ENCODE peak calls at places on chromosomes 12 and 14, in eight cellular contexts. X is fibroblast of pulmonary artery; H is HL-60; D is small intestine; W is mesenchymal stem cell; Z is CD8-positive, alpha-beta memory T cell; M is spleen; A is WERI-Rb-1. V is an unnamed sample.

GRCh38 chr14:102223682-102224081 is 81.3 kb downstream of the MOK start:
- DNase-seq in X (no peak), H (no peak), D (no peak), W (no peak), Z (no peak), M (no peak), A (no peak), V (no peak)

GRCh38 chr12:120955232-120955631 is 23.1 kb upstream of the HNF1A start:
- DNase-seq in X (no peak), H (no peak), D (no peak), W (no peak), Z (no peak), M (no peak), A (peak; percentile 14), V (no peak)

GRCh38 chr12:128752386-128752785 is 71.4 kb downstream of the SLC15A4 start:
- DNase-seq in X (no peak), H (no peak), D (no peak), W (no peak), Z (no peak), M (no peak), A (no peak), V (no peak)

GRCh38 chr12:2341871-2342270 is 289.1 kb downstream of the CACNA1C start:
- DNase-seq in X (peak; percentile 65), H (peak; percentile 47), D (no peak), W (peak; percentile 95), Z (no peak), M (no peak), A (no peak), V (no peak)

GRCh38 chr14:92729632-92730358 is 18.6 kb downstream of the LGMN start:
- DNase-seq in X (peak; percentile 80), H (peak; percentile 75), D (no peak), W (peak; percentile 92), Z (no peak), M (no peak), A (no peak), V (peak; percentile 66)

GRCh38 chr14:46653031-46653775 is 1.6 kb upstream of the RPL10L start:
- DNase-seq in X (no peak), H (no peak), D (no peak), W (peak; percentile 7), Z (no peak), M (no peak), A (no peak), V (no peak)

GRCh38 chr12:52005903-52006703 is 643 bp upstream of the TAMALIN start:
- DNase-seq in X (no peak), H (no peak), D (peak; percentile 46), W (peak; percentile 72), Z (no peak), M (peak; percentile 93), A (no peak), V (no peak)

GRCh38 chr14:99546230-99546879 is 57.7 kb downstream of the CCDC85C start:
- DNase-seq in X (no peak), H (no peak), D (no peak), W (no peak), Z (no peak), M (no peak), A (peak; percentile 87), V (no peak)

GRCh38 chr14:71739273-71739990 is 192.8 kb upstream of the RGS6 start:
- DNase-seq in X (peak; percentile 53), H (no peak), D (peak; percentile 48), W (no peak), Z (no peak), M (no peak), A (no peak), V (peak; percentile 20)

GRCh38 chr12:57157588-57158173 is 10.3 kb upstream of the LRP1-AS start:
- DNase-seq in X (no peak), H (no peak), D (no peak), W (no peak), Z (no peak), M (no peak), A (no peak), V (peak; percentile 35)

GRCh38 chr12:22396253-22396652 is 61.7 kb upstream of the ST8SIA1 start:
- DNase-seq in X (no peak), H (no peak), D (peak; percentile 8), W (no peak), Z (no peak), M (no peak), A (no peak), V (no peak)

GRCh38 chr12:56151672-56152131 is 685 bp upstream of the MYL6B start:
- DNase-seq in X (no peak), H (no peak), D (peak; percentile 81), W (no peak), Z (peak; percentile 55), M (peak; percentile 88), A (peak; percentile 78), V (peak; percentile 62)

GRCh38 chr12:104182144-104182543 is 33.4 kb upstream of the TXNRD1 start:
- DNase-seq in X (peak; percentile 97), H (no peak), D (no peak), W (no peak), Z (no peak), M (no peak), A (no peak), V (no peak)

GRCh38 chr12:113072136-113072535 is 15.6 kb downstream of the DTX1 start:
- DNase-seq in X (no peak), H (no peak), D (no peak), W (no peak), Z (no peak), M (no peak), A (no peak), V (no peak)

GRCh38 chr12:49345048-49345839 is 1.4 kb upstream of the DNAJC22 start:
- DNase-seq in X (no peak), H (no peak), D (no peak), W (no peak), Z (no peak), M (no peak), A (peak; percentile 60), V (no peak)

GRCh38 chr12:49344486-49345047 is 2.1 kb upstream of the DNAJC22 start:
- DNase-seq in X (no peak), H (no peak), D (no peak), W (no peak), Z (no peak), M (no peak), A (no peak), V (no peak)

GRCh38 chr12:49347307-49348237 is 884 bp downstream of the DNAJC22 start:
- DNase-seq in X (peak; percentile 92), H (no peak), D (peak; percentile 91), W (peak; percentile 73), Z (peak; percentile 71), M (peak; percentile 93), A (peak; percentile 84), V (peak; percentile 31)

GRCh38 chr12:49346659-49347306 is at the start of gene DNAJC22:
- DNase-seq in X (no peak), H (no peak), D (no peak), W (no peak), Z (no peak), M (no peak), A (peak; percentile 39), V (no peak)

GRCh38 chr12:49345840-49346658 is 639 bp upstream of the DNAJC22 start:
- DNase-seq in X (no peak), H (no peak), D (no peak), W (no peak), Z (no peak), M (no peak), A (no peak), V (no peak)
- H3K4me3 ChIP-seq in X (peak overlapping the region; percentile 40), H (peak overlapping the region; percentile 8), D (peak overlapping the region; percentile 49), W (peak overlapping the region; percentile 68), Z (peak overlapping the region; percentile 69), M (peak overlapping the region; percentile 39), A (peak overlapping the region; percentile 32), V (no peak overlapping the region)

DNA sequence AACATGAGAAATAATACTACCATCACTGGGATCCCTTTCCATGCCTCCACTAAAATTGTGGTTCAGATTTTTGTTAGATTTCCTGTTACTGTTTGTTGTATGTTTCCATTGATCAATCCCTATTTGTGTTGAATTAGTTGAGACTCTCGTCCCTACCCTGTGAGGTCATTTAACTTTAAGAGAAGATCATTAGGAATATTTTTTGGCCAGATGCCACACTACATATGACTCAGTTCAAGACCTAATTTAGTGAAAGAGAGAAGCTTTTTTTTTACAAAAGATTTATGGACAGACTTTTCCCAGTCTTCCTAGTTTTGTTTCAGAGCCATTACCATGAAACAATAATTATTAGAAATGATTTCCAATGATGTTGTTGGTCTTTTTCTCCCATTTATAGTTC is 35.5 kb downstream of the CPSF6 start:
- DNase-seq in X (peak; percentile 33), H (no peak), D (no peak), W (peak; percentile 21), Z (no peak), M (no peak), A (no peak), V (no peak)
- H3K4me3 ChIP-seq in X (no peak overlapping the region), H (no peak overlapping the region), D (no peak overlapping the region), W (no peak overlapping the region), Z (no peak overlapping the region), M (no peak overlapping the region), A (no peak overlapping the region), V (no peak overlapping the region)

DNA sequence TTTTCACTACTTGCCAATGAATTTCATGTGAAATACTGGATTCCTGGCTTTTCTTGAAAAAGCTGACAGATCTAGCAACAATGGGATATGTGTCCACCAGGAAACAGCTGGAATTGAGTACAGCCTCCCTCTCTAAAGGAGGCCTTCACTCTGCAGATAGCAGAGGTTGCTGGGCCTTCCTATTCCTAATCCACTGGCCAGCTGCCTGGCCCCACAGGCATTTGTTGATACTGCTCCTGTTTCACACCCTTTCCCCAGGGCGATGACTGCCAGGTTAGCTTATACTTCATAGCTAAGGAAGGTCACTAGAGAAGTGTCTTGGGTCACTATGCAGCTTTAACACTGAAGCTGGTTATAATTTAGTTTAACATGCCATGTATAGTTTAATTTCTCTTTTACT is 87.5 kb upstream of the PDZRN4 start:
- DNase-seq in X (no peak), H (no peak), D (no peak), W (no peak), Z (no peak), M (no peak), A (no peak), V (no peak)
- H3K4me3 ChIP-seq in X (no peak overlapping the region), H (no peak overlapping the region), D (no peak overlapping the region), W (no peak overlapping the region), Z (no peak overlapping the region), M (no peak overlapping the region), A (no peak overlapping the region), V (no peak overlapping the region)

DNA sequence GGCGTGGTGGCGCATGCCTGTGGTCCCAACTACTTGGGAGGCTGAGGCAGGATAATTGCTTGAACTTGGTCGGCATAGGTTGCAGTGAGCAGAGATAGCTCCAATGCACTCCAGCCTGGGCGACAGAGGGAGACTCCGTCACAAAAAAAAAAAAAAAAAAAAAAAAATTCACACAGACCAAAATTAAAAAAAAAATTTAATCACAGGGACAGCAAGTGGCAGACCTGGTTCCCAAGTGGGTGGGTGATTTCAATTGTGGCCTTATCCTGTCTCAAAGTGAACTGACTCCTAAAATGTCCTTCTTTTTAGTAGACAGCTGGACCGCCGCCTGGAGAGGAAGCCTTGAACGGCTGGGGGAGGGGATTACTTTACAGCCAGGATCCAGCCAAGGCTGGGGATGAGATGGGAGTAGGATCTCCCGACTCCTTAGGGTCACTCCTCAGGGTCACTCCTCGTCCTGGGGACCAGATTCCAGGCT is 1.6 kb upstream of the KCNH3 start:
- DNase-seq in X (no peak), H (no peak), D (no peak), W (no peak), Z (no peak), M (no peak), A (peak; percentile 53), V (no peak)
- H3K4me3 ChIP-seq in X (peak overlapping the region; percentile 22), H (peak overlapping the region; percentile 26), D (no peak overlapping the region), W (peak overlapping the region; percentile 51), Z (peak overlapping the region; percentile 76), M (peak overlapping the region; percentile 66), A (peak overlapping the region; percentile 62), V (no peak overlapping the region)

GRCh38 chr12:88184196-88184595 is 42.1 kb downstream of the TMTC3 start:
- DNase-seq in X (no peak), H (no peak), D (no peak), W (no peak), Z (no peak), M (no peak), A (no peak), V (no peak)
- H3K4me3 ChIP-seq in X (no peak overlapping the region), H (no peak overlapping the region), D (no peak overlapping the region), W (no peak overlapping the region), Z (no peak overlapping the region), M (no peak overlapping the region), A (no peak overlapping the region), V (no peak overlapping the region)